ENCODE peak calls at places on chromosomes 2 and 18, in six cellular contexts. C is AML-193; K is stimulated activated CD8-positive, alpha-beta memory T cell treated with anti-CD3 and anti-CD28 coated beads, Interleukin-4, amount 100 ng/mL, for 1 hour; Q is activated naive CD8-positive, alpha-beta T cell treated with anti-CD3 and anti-CD28 coated beads for 36 hours; I is T1000; Y is progenitor cell of endocrine pancreas. V is an unnamed sample.

GRCh38 chr2:156333951-156334495 is 1.5 kb upstream of the NR4A2 start:
- DNase-seq in Q (peak), Y (peak), C (peak), K (no peak), I (no peak), V (no peak)

GRCh38 chr2:23436346-23437099 is 51.5 kb downstream of the KLHL29 start:
- DNase-seq in C (no peak), K (no peak), Y (no peak), Q (peak), I (no peak), V (no peak)

GRCh38 chr2:239363946-239364637 is 36.7 kb downstream of the HDAC4 start:
- DNase-seq in C (no peak), I (no peak), Q (no peak), Y (no peak), K (no peak), V (no peak)

GRCh38 chr18:48541026-48541746 is 2.4 kb downstream of the CTIF start:
- DNase-seq in Y (peak), Q (peak), C (no peak), K (no peak), I (peak), V (peak)

GRCh38 chr2:70887550-70888229 is 48.0 kb upstream of the ATP6V1B1 start:
- DNase-seq in C (no peak), Q (peak), Y (no peak), K (no peak), I (no peak), V (no peak)

GRCh38 chr2:240468300-240469238 is 33.1 kb downstream of the GPC1 start:
- DNase-seq in K (no peak), I (no peak), Y (peak), C (no peak), Q (no peak), V (no peak)

GRCh38 chr2:70888389-70888924 is 47.2 kb upstream of the ATP6V1B1 start:
- DNase-seq in C (no peak), I (no peak), Y (no peak), K (no peak), Q (no peak), V (no peak)

GRCh38 chr2:15946983-15947382 is 6.6 kb downstream of the MYCN start:
- DNase-seq in Q (no peak), C (no peak), K (no peak), Y (no peak), I (no peak), V (no peak)

GRCh38 chr2:97699765-97700444 is 13.5 kb upstream of the ZAP70 start:
- DNase-seq in C (peak), K (no peak), Y (peak), I (peak), Q (peak), V (no peak)

V was measured in D721Med.